ENCODE peak calls at places on chromosomes 3 and 15, in seven cellular contexts. One of them, this sample, is unnamed.

GRCh38 chr3:129352045-129352444 is 73.4 kb downstream of the HMCES start:
- DNase-seq in T-helper 2 cell: no peak
- DNase-seq in AML-193: no peak
- DNase-seq in HepG2: no peak
- DNase-seq in kidney: no peak
- DNase-seq in EL: no peak
- DNase-seq in fibroblast of the conjunctiva: no peak
- DNase-seq in this sample: no peak

GRCh38 chr15:38401101-38401500 is 52.8 kb upstream of the FAM98B start:
- DNase-seq in HepG2: no peak
- DNase-seq in EL: peak
- DNase-seq in T-helper 2 cell: no peak
- DNase-seq in kidney: no peak
- DNase-seq in fibroblast of the conjunctiva: no peak
- DNase-seq in AML-193: no peak
- DNase-seq in this sample: no peak

GRCh38 chr3:184165548-184165947 is 9.1 kb upstream of the AP2M1 start:
- DNase-seq in HepG2: no peak
- DNase-seq in kidney: no peak
- DNase-seq in T-helper 2 cell: no peak
- DNase-seq in AML-193: no peak
- DNase-seq in EL: no peak
- DNase-seq in fibroblast of the conjunctiva: no peak
- DNase-seq in this sample: no peak

GRCh38 chr3:101279162-101279561 is 41.2 kb downstream of the IMPG2 start:
- DNase-seq in kidney: no peak
- DNase-seq in HepG2: no peak
- DNase-seq in AML-193: no peak
- DNase-seq in EL: peak
- DNase-seq in T-helper 2 cell: no peak
- DNase-seq in fibroblast of the conjunctiva: no peak
- DNase-seq in this sample: no peak

GRCh38 chr3:155024006-155024638 is 56.0 kb upstream of the MME start:
- DNase-seq in kidney: no peak
- DNase-seq in fibroblast of the conjunctiva: no peak
- DNase-seq in T-helper 2 cell: no peak
- DNase-seq in AML-193: no peak
- DNase-seq in EL: peak
- DNase-seq in HepG2: no peak
- DNase-seq in this sample: no peak

GRCh38 chr3:69012111-69012835 is 1.2 kb downstream of the EOGT start:
- DNase-seq in EL: peak
- DNase-seq in HepG2: no peak
- DNase-seq in AML-193: no peak
- DNase-seq in T-helper 2 cell: no peak
- DNase-seq in kidney: peak
- DNase-seq in fibroblast of the conjunctiva: peak
- DNase-seq in this sample: no peak

GRCh38 chr15:40591310-40591845 is 2.7 kb upstream of the KNL1 start:
- DNase-seq in HepG2: peak
- DNase-seq in AML-193: no peak
- DNase-seq in T-helper 2 cell: no peak
- DNase-seq in kidney: no peak
- DNase-seq in fibroblast of the conjunctiva: no peak
- DNase-seq in EL: no peak
- DNase-seq in this sample: no peak

GRCh38 chr15:70236306-70237103 is 138.8 kb upstream of the TLE3 start:
- DNase-seq in kidney: no peak
- DNase-seq in AML-193: no peak
- DNase-seq in EL: peak
- DNase-seq in HepG2: no peak
- DNase-seq in T-helper 2 cell: no peak
- DNase-seq in fibroblast of the conjunctiva: no peak
- DNase-seq in this sample: no peak

GRCh38 chr3:32405155-32405554 is 13.5 kb downstream of the CMTM7 start:
- DNase-seq in AML-193: no peak
- DNase-seq in EL: no peak
- DNase-seq in T-helper 2 cell: no peak
- DNase-seq in HepG2: no peak
- DNase-seq in kidney: no peak
- DNase-seq in fibroblast of the conjunctiva: no peak
- DNase-seq in this sample: no peak

GRCh38 chr3:4795905-4796304 is 183.3 kb upstream of the BHLHE40 start:
- DNase-seq in kidney: no peak
- DNase-seq in T-helper 2 cell: no peak
- DNase-seq in HepG2: no peak
- DNase-seq in AML-193: no peak
- DNase-seq in fibroblast of the conjunctiva: no peak
- DNase-seq in EL: no peak
- DNase-seq in this sample: no peak

GRCh38 chr15:77830041-77830440 is 197.3 kb upstream of the LINGO1 start:
- DNase-seq in fibroblast of the conjunctiva: peak
- DNase-seq in AML-193: no peak
- DNase-seq in EL: peak
- DNase-seq in HepG2: no peak
- DNase-seq in kidney: peak
- DNase-seq in T-helper 2 cell: no peak
- DNase-seq in this sample: no peak

GRCh38 chr3:102206506-102207145 is 228.2 kb upstream of the ZPLD1 start:
- DNase-seq in EL: peak
- DNase-seq in HepG2: no peak
- DNase-seq in AML-193: no peak
- DNase-seq in T-helper 2 cell: no peak
- DNase-seq in fibroblast of the conjunctiva: peak
- DNase-seq in kidney: peak
- DNase-seq in this sample: no peak

GRCh38 chr3:127637546-127637945 is 8.6 kb downstream of the PODXL2 start:
- DNase-seq in fibroblast of the conjunctiva: no peak
- DNase-seq in EL: no peak
- DNase-seq in AML-193: peak
- DNase-seq in kidney: no peak
- DNase-seq in T-helper 2 cell: no peak
- DNase-seq in HepG2: no peak
- DNase-seq in this sample: no peak

GRCh38 chr15:27480642-27481041 is 509.7 kb downstream of the GABRG3 start:
- DNase-seq in EL: no peak
- DNase-seq in AML-193: no peak
- DNase-seq in T-helper 2 cell: no peak
- DNase-seq in HepG2: no peak
- DNase-seq in fibroblast of the conjunctiva: no peak
- DNase-seq in kidney: no peak
- DNase-seq in this sample: no peak

This sample was measured in CD8-positive, alpha-beta T cell.